ENCODE peak calls at places on chromosomes 4 and X, in five cellular contexts. P is endothelial cell; X is left lung; W is CD8-positive, alpha-beta T cell; K is activated T-cell treated with anti-CD3 and anti-CD28 coated beads for 1 hour. V is an unnamed sample.

GRCh38 chrX:28585767-28586166 is 1.5 kb upstream of the IL1RAPL1 start:
- DNase-seq in P (no peak), X (no peak), W (no peak), K (no peak), V (no peak)

GRCh38 chrX:275967-276587 is 5.1 kb upstream of the PLCXD1 start:
- DNase-seq in P (peak), X (peak), W (peak), K (peak), V (peak)

GRCh38 chrX:5730561-5730960 is 498.1 kb downstream of the NLGN4X start:
- DNase-seq in P (no peak), X (no peak), W (no peak), K (no peak), V (no peak)

GRCh38 chrX:134782796-134783195 is 124.5 kb upstream of the PLAC1 start:
- DNase-seq in P (peak), X (no peak), W (no peak), K (no peak), V (peak)

GRCh38 chrX:16671005-16671404 is 21.0 kb downstream of the S100G start:
- DNase-seq in P (peak), X (no peak), W (peak), K (no peak), V (no peak)

GRCh38 chrX:17024896-17025295 is 78.4 kb downstream of the REPS2 start:
- DNase-seq in P (no peak), X (no peak), W (no peak), K (no peak), V (peak)

GRCh38 chr4:87559090-87559837 is 30.1 kb upstream of the SPARCL1 start:
- DNase-seq in P (no peak), X (no peak), W (peak), K (peak), V (no peak)

GRCh38 chrX:132532955-132533354 is 44.1 kb upstream of the MBNL3 start:
- DNase-seq in P (no peak), X (no peak), W (no peak), K (no peak), V (no peak)

GRCh38 chr4:24559889-24560288 is 24.5 kb downstream of the DHX15 start:
- DNase-seq in P (no peak), X (no peak), W (no peak), K (no peak), V (no peak)

GRCh38 chr4:189124149-189124758 is 816.4 kb upstream of the FRG1 start:
- DNase-seq in P (peak), X (no peak), W (no peak), K (no peak), V (no peak)

GRCh38 chrX:22345884-22346283 is 73.2 kb downstream of the CBLL2 start:
- DNase-seq in P (no peak), X (no peak), W (no peak), K (no peak), V (peak)

GRCh38 chr4:180909279-180909678 is 1333.9 kb upstream of the TENM3 start:
- DNase-seq in P (no peak), X (no peak), W (no peak), K (no peak), V (no peak)

GRCh38 chr4:34854451-34854850 is 1389.9 kb downstream of the ARAP2 start:
- DNase-seq in P (no peak), X (no peak), W (no peak), K (no peak), V (no peak)

GRCh38 chrX:45003080-45003479 is 130.1 kb downstream of the KDM6A start:
- DNase-seq in P (no peak), X (no peak), W (no peak), K (no peak), V (no peak)

GRCh38 chr4:29058519-29058918 is 1661.7 kb upstream of the PCDH7 start:
- DNase-seq in P (no peak), X (no peak), W (no peak), K (no peak), V (no peak)

GRCh38 chr4:84944952-84945351 is 21.5 kb downstream of the WDFY3 start:
- DNase-seq in P (no peak), X (no peak), W (no peak), K (no peak), V (peak)

GRCh38 chr4:153112071-153112460 is 92.2 kb upstream of the TRIM2 start:
- DNase-seq in P (no peak), X (no peak), W (peak), K (no peak), V (no peak)

GRCh38 chr4:90027565-90027964 is 99.6 kb upstream of the CCSER1 start:
- DNase-seq in P (no peak), X (no peak), W (no peak), K (no peak), V (no peak)

GRCh38 chr4:15457401-15458201 is 12.1 kb upstream of the CC2D2A start:
- DNase-seq in P (no peak), X (no peak), W (no peak), K (no peak), V (peak)

GRCh38 chr4:7358100-7358735 is 76.5 kb downstream of the PSAPL1 start:
- DNase-seq in P (no peak), X (peak), W (no peak), K (no peak), V (peak)

GRCh38 chr4:41692717-41693345 is 55.7 kb downstream of the PHOX2B start:
- DNase-seq in P (peak), X (no peak), W (peak), K (peak), V (peak)

GRCh38 chr4:25424539-25425228 is 47.6 kb downstream of the ANAPC4 start:
- DNase-seq in P (no peak), X (no peak), W (no peak), K (no peak), V (no peak)

GRCh38 chr4:183348706-183349659 is 26.8 kb upstream of the CLDN24 start:
- DNase-seq in P (no peak), X (no peak), W (no peak), K (no peak), V (peak)

GRCh38 chrX:31449975-31450374 is 378.1 kb upstream of the FTHL17 start:
- DNase-seq in P (no peak), X (no peak), W (no peak), K (no peak), V (no peak)

GRCh38 chr4:41192136-41192535 is 22.2 kb downstream of the APBB2 start:
- DNase-seq in P (no peak), X (no peak), W (no peak), K (no peak), V (no peak)

GRCh38 chrX:143669395-143669794 is 33.5 kb upstream of the SLITRK4 start:
- DNase-seq in P (no peak), X (no peak), W (no peak), K (no peak), V (peak)

GRCh38 chr4:38413524-38414341 is 250.3 kb upstream of the KLF3 start:
- DNase-seq in P (no peak), X (no peak), W (no peak), K (no peak), V (no peak)

GRCh38 chr4:23006756-23007155 is 314.0 kb downstream of the GBA3 start:
- DNase-seq in P (no peak), X (no peak), W (no peak), K (no peak), V (peak)

GRCh38 chr4:1375051-1375721 is 28.2 kb downstream of the UVSSA start:
- DNase-seq in P (no peak), X (no peak), W (no peak), K (no peak), V (no peak)

GRCh38 chr4:11073621-11074051 is 355.1 kb downstream of the HS3ST1 start:
- DNase-seq in P (no peak), X (no peak), W (no peak), K (no peak), V (no peak)